ENCODE peak calls at places on chromosomes 11 and 22, in seven cellular contexts. P is heart right ventricle; X is A172; G is stimulated activated CD4-positive, alpha-beta T cell treated with anti-CD3 and anti-CD28 coated beads, TNF-alpha, amount 100 ng/mL, for 24 hours; I is HEK293T; C is H54; B is globus pallidus. R is an unnamed sample.
A peak's percentile ranks its signal among the peaks of the same experiment; 100 is the strongest.

GRCh38 chr11:16779436-16779835 is 41.0 kb downstream of the C11orf58 start:
- DNase-seq in I (no peak), C (no peak), P (no peak), X (peak; percentile 13), B (no peak), G (no peak), R (no peak)

GRCh38 chr11:134416726-134417125 is 4.7 kb upstream of the B3GAT1 start:
- DNase-seq in C (no peak), I (no peak), X (no peak), P (no peak), G (no peak), B (no peak), R (no peak)

GRCh38 chr22:18063311-18063710 is 14.5 kb upstream of the PEX26 start:
- DNase-seq in C (no peak), P (no peak), X (no peak), B (no peak), G (no peak), I (no peak), R (no peak)

GRCh38 chr22:17774928-17775675 is 833 bp upstream of the BID start:
- DNase-seq in G (no peak), P (no peak), I (no peak), X (no peak), B (no peak), C (no peak), R (no peak)

GRCh38 chr11:112453601-112454577 is 193.2 kb upstream of the PLET1 start:
- DNase-seq in X (peak; percentile 25), I (peak; percentile 65), B (no peak), P (peak; percentile 18), C (peak; percentile 19), G (no peak), R (peak; percentile 67)

GRCh38 chr11:125214466-125215204 is 50.1 kb downstream of the PKNOX2 start:
- DNase-seq in I (no peak), G (no peak), C (no peak), B (no peak), P (peak; percentile 58), X (no peak), R (no peak)

GRCh38 chr22:35219012-35219411 is 38.3 kb upstream of the HMGXB4 start:
- DNase-seq in X (peak; percentile 67), G (no peak), B (no peak), C (peak; percentile 41), I (no peak), P (no peak), R (no peak)

GRCh38 chr11:92332986-92333385 is 108.4 kb downstream of the FAT3 start:
- DNase-seq in C (no peak), X (no peak), B (no peak), I (no peak), G (no peak), P (no peak), R (no peak)

GRCh38 chr22:44037519-44038370 is 13.6 kb downstream of the PARVB start:
- DNase-seq in G (no peak), I (no peak), P (no peak), C (peak; percentile 86), B (no peak), X (peak; percentile 93), R (no peak)

GRCh38 chr11:120523196-120523595 is 11.6 kb downstream of the GRIK4 start:
- DNase-seq in X (no peak), B (no peak), I (no peak), C (no peak), P (no peak), G (no peak), R (no peak)

GRCh38 chr11:62928011-62928410 is 6.8 kb upstream of the CHRM1 start:
- DNase-seq in X (no peak), P (no peak), B (no peak), G (no peak), I (no peak), C (no peak), R (peak; percentile 80)

GRCh38 chr11:120179071-120179672 is 31.7 kb upstream of the OAF start:
- DNase-seq in X (no peak), B (no peak), I (no peak), C (no peak), G (no peak), P (no peak), R (no peak)

GRCh38 chr11:9004310-9004945 is 627 bp upstream of the NRIP3 start:
- DNase-seq in B (no peak), C (no peak), I (no peak), X (no peak), G (no peak), P (peak; percentile 21), R (no peak)

R was measured in BE2C.